ENCODE peak calls at places on chromosomes 16 and 17, in five cellular contexts. E, G, A, S and O are unnamed samples.
A peak's percentile ranks its signal among the peaks of the same experiment; 100 is the strongest.

GRCh38 chr16:35398208-35398607 is 1938.8 kb downstream of the TP53TG3F start:
- DNase-seq in E (no peak), G (no peak), A (no peak), S (no peak), O (peak; percentile 20)

GRCh38 chr17:78484300-78485159 is 92.7 kb downstream of the DNAH17 start:
- DNase-seq in E (no peak), G (peak; percentile 93), A (no peak), S (no peak), O (no peak)

GRCh38 chr16:68993885-68994284 is 111.6 kb upstream of the HAS3 start:
- DNase-seq in E (peak; percentile 87), G (peak; percentile 58), A (no peak), S (no peak), O (no peak)

GRCh38 chr17:67514998-67515397 is 137.9 kb downstream of the PITPNC1 start:
- DNase-seq in E (no peak), G (no peak), A (no peak), S (peak; percentile 39), O (no peak)

GRCh38 chr17:80443916-80444708 is 29.1 kb downstream of the ENDOV start:
- DNase-seq in E (no peak), G (no peak), A (no peak), S (no peak), O (no peak)

GRCh38 chr16:66898207-66898606 is 17.9 kb downstream of the PDP2 start:
- DNase-seq in E (no peak), G (no peak), A (no peak), S (no peak), O (no peak)

GRCh38 chr17:32269377-32269776 is 3.7 kb downstream of the RHBDL3 start:
- DNase-seq in E (no peak), G (no peak), A (no peak), S (no peak), O (no peak)

GRCh38 chr17:41352597-41353366 is 2.2 kb upstream of the KRT33A start:
- DNase-seq in E (no peak), G (no peak), A (no peak), S (no peak), O (no peak)

GRCh38 chr17:68443974-68444464 is 13.3 kb downstream of the WIPI1 start:
- DNase-seq in E (no peak), G (no peak), A (no peak), S (no peak), O (no peak)

GRCh38 chr17:76527430-76528111 is 9.9 kb downstream of the CYGB start:
- DNase-seq in E (peak; percentile 85), G (no peak), A (peak; percentile 81), S (peak; percentile 40), O (no peak)

GRCh38 chr16:70267516-70267915 is 15.8 kb upstream of the EXOSC6 start:
- DNase-seq in E (peak; percentile 52), G (peak; percentile 66), A (no peak), S (no peak), O (no peak)

GRCh38 chr17:43651621-43652480 is 9.9 kb downstream of the MEOX1 start:
- DNase-seq in E (no peak), G (no peak), A (no peak), S (no peak), O (no peak)

GRCh38 chr17:27741361-27741861 is 58.9 kb downstream of the NOS2 start:
- DNase-seq in E (no peak), G (no peak), A (no peak), S (no peak), O (no peak)

GRCh38 chr16:78122774-78123315 is 23.4 kb downstream of the WWOX start:
- DNase-seq in E (peak; percentile 72), G (peak; percentile 32), A (no peak), S (no peak), O (peak; percentile 75)

GRCh38 chr16:68332411-68333121 is 21.7 kb downstream of the PRMT7 start:
- DNase-seq in E (no peak), G (no peak), A (no peak), S (no peak), O (no peak)

GRCh38 chr17:74763565-74764387 is 12.4 kb downstream of the NAT9 start:
- DNase-seq in E (no peak), G (no peak), A (no peak), S (no peak), O (no peak)

GRCh38 chr16:10250137-10250850 is 68.1 kb upstream of the GRIN2A start:
- DNase-seq in E (peak; percentile 5), G (no peak), A (no peak), S (peak; percentile 15), O (peak; percentile 32)

GRCh38 chr16:84548971-84549844 is 44.7 kb upstream of the MEAK7 start:
- DNase-seq in E (no peak), G (no peak), A (no peak), S (no peak), O (no peak)

GRCh38 chr16:19549688-19550087 is 5.8 kb upstream of the VPS35L start:
- DNase-seq in E (no peak), G (no peak), A (no peak), S (no peak), O (no peak)

GRCh38 chr16:84618428-84619102 is 687 bp upstream of the COTL1 start:
- DNase-seq in E (peak; percentile 97), G (peak; percentile 90), A (peak; percentile 59), S (peak; percentile 44), O (no peak)

GRCh38 chr17:69729937-69730336 is 315.4 kb downstream of the MAP2K6 start:
- DNase-seq in E (peak; percentile 90), G (no peak), A (no peak), S (no peak), O (no peak)

GRCh38 chr17:66915204-66915611 is 49.3 kb upstream of the CACNG4 start:
- DNase-seq in E (peak; percentile 86), G (peak; percentile 64), A (no peak), S (peak; percentile 40), O (peak; percentile 75)

GRCh38 chr17:59545942-59546341 is 19.5 kb upstream of the DHX40 start:
- DNase-seq in E (no peak), G (no peak), A (no peak), S (no peak), O (no peak)

GRCh38 chr17:67238976-67239375 is 6.0 kb downstream of the HELZ start:
- DNase-seq in E (no peak), G (no peak), A (no peak), S (no peak), O (no peak)

GRCh38 chr16:77223184-77223583 is 24.0 kb downstream of the SYCE1L start:
- DNase-seq in E (peak; percentile 8), G (no peak), A (no peak), S (no peak), O (no peak)

GRCh38 chr16:9183682-9184353 is 92.4 kb downstream of the HAPSTR1 start:
- DNase-seq in E (no peak), G (no peak), A (no peak), S (no peak), O (no peak)

DNA sequence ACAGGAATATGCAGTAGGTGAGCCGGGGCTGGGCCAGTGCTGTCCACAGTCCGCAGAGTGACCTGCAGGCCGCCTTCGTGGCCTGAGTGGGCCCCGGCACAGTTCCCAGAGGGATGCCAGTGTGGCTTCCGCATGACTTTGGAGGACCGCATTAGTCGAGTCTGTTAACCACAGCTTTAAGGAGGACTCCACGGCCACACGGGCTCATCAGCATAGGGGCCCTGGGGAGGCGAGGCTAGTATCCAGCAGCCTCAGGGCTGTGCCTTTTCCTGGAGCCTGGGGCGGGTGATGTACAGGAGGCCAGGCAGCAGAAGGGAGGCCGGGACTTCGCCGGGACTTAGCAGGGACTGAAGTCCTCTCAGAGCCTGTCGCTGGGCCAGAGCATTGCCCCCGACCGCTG is 13.2 kb downstream of the TSC2 start:
- DNase-seq in E (no peak), G (no peak), A (no peak), S (no peak), O (no peak)
- H3K4me1 ChIP-seq in E (no peaks in the 10 kb centered on the region), G (no peaks in the 10 kb centered on the region), A (no peaks in the 10 kb centered on the region), S (no peaks in the 10 kb centered on the region), O (no peaks in the 10 kb centered on the region)

DNA sequence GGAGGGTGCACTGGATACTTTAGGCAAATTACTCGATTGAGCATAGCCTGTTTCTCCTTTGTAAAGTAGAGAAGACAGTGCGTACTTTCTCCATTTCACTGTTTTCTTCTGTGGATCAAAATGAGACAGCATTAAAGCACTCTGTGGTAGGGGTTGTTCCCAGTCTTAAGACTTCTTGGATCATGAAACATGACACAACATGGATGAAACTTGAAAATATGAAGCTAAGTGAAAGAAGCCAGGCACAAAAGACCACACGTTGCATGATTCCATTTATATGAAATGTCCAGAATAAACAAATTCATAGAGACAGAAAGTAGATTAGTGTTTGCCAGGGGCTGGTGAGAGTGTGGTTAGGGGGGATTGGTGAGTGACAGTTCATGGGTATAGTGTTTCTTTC is 61.8 kb upstream of the MED9 start:
- DNase-seq in E (no peak), G (no peak), A (no peak), S (no peak), O (no peak)
- H3K4me1 ChIP-seq in E (peaks cover 52% of the 10 kb centered on the region), G (peaks cover 14% of the 10 kb centered on the region), A (no peaks in the 10 kb centered on the region), S (peaks cover 30% of the 10 kb centered on the region), O (peaks cover 3% of the 10 kb centered on the region)

GRCh38 chr16:24091125-24091524 is 165.0 kb upstream of the CACNG3 start:
- DNase-seq in E (no peak), G (no peak), A (no peak), S (no peak), O (no peak)

GRCh38 chr16:24088011-24088410 is 168.1 kb upstream of the CACNG3 start:
- DNase-seq in E (no peak), G (no peak), A (no peak), S (peak; percentile 14), O (no peak)

GRCh38 chr16:24088767-24089166 is 167.4 kb upstream of the CACNG3 start:
- DNase-seq in E (no peak), G (no peak), A (no peak), S (no peak), O (no peak)

DNA sequence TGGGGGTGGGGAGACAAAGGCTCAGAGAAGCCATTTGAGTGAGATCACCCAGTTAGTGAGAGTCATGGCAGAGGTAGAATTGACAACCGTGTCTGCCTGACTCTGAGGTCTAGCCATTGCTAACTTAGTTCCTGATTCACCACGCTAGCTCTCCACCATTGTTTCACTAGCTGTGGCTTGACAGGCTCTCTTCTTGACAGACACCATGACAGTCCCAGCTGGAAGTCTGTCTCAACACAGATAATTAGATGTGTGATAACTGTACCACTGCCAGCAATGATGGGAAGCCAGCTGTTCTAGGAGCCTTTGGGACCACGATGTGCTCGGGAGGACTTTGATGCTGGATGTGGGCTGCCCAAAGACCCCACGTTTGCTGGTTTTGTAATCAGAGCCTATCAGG is 170.5 kb upstream of the CACNG3 start:
- DNase-seq in E (no peak), G (no peak), A (no peak), S (no peak), O (no peak)
- H3K4me1 ChIP-seq in E (no peaks in the 10 kb centered on the region), G (no peaks in the 10 kb centered on the region), A (no peaks in the 10 kb centered on the region), S (no peaks in the 10 kb centered on the region), O (no peaks in the 10 kb centered on the region)

GRCh38 chr17:28834420-28834819 is 8.2 kb downstream of the FAM222B start:
- DNase-seq in E (no peak), G (no peak), A (no peak), S (no peak), O (no peak)
- H3K4me1 ChIP-seq in E (no peaks in the 10 kb centered on the region), G (no peaks in the 10 kb centered on the region), A (no peaks in the 10 kb centered on the region), S (no peaks in the 10 kb centered on the region), O (no peaks in the 10 kb centered on the region)

GRCh38 chr16:2156025-2156848 is 655 bp downstream of the TRAF7 start:
- DNase-seq in E (peak; percentile 25), G (no peak), A (peak; percentile 40), S (no peak), O (no peak)

GRCh38 chr16:2154533-2155090 is 970 bp upstream of the TRAF7 start:
- DNase-seq in E (no peak), G (no peak), A (no peak), S (no peak), O (no peak)

GRCh38 chr16:2157480-2158261 is 2.1 kb downstream of the TRAF7 start:
- DNase-seq in E (no peak), G (no peak), A (no peak), S (peak; percentile 52), O (no peak)

GRCh38 chr16:2156849-2157224 is 1.3 kb downstream of the TRAF7 start:
- DNase-seq in E (no peak), G (no peak), A (no peak), S (no peak), O (no peak)

GRCh38 chr16:2155091-2156024 is at the start of gene TRAF7:
- DNase-seq in E (peak; percentile 99), G (peak; percentile 99), A (peak; percentile 98), S (peak; percentile 99), O (peak; percentile 100)
- H3K4me1 ChIP-seq in E (peaks cover 35% of the 10 kb centered on the region), G (peaks cover 62% of the 10 kb centered on the region), A (peaks cover 5% of the 10 kb centered on the region), S (peaks cover 75% of the 10 kb centered on the region), O (peaks cover 33% of the 10 kb centered on the region)